ENCODE peak calls at places on chromosomes 7 and 10, in seven cellular contexts. P, W, G, H, M, I and N are unnamed samples.

GRCh38 chr10:26199841-26200240 is 16.7 kb upstream of the GAD2 start:
- DNase-seq in P (peak; percentile 38), W (no peak), G (no peak), H (peak; percentile 54), M (no peak), I (no peak), N (no peak)

GRCh38 chr7:81624021-81624630 is 145.7 kb downstream of the HGF start:
- DNase-seq in P (no peak), W (peak; percentile 62), G (no peak), H (no peak), M (no peak), I (no peak), N (no peak)

GRCh38 chr7:23369695-23370404 is 70.7 kb downstream of the MALSU1 start:
- DNase-seq in P (no peak), W (no peak), G (no peak), H (no peak), M (no peak), I (no peak), N (no peak)

GRCh38 chr10:130771491-130771890 is 540.0 kb downstream of the TCERG1L start:
- DNase-seq in P (no peak), W (no peak), G (no peak), H (no peak), M (no peak), I (no peak), N (peak; percentile 3)

GRCh38 chr10:80186364-80187012 is 18.8 kb downstream of the ANXA11 start:
- DNase-seq in P (no peak), W (no peak), G (no peak), H (no peak), M (no peak), I (no peak), N (no peak)

GRCh38 chr10:17859492-17860156 is 50.5 kb downstream of the MRC1 start:
- DNase-seq in P (no peak), W (no peak), G (no peak), H (no peak), M (no peak), I (no peak), N (no peak)

GRCh38 chr7:38052786-38053185 is 125.3 kb upstream of the STARD3NL start:
- DNase-seq in P (no peak), W (no peak), G (no peak), H (no peak), M (no peak), I (no peak), N (no peak)

GRCh38 chr7:80097756-80098155 is 36.9 kb upstream of the GNAI1 start:
- DNase-seq in P (no peak), W (peak; percentile 33), G (no peak), H (no peak), M (no peak), I (no peak), N (no peak)

GRCh38 chr10:47364366-47364765 is 16.2 kb downstream of the RBP3 start:
- DNase-seq in P (no peak), W (no peak), G (no peak), H (no peak), M (no peak), I (no peak), N (no peak)

GRCh38 chr7:18116661-18117060 is 89.0 kb upstream of the PRPS1L1 start:
- DNase-seq in P (no peak), W (no peak), G (no peak), H (no peak), M (no peak), I (no peak), N (no peak)

GRCh38 chr10:106540606-106541005 is 623.9 kb downstream of the SORCS1 start:
- DNase-seq in P (no peak), W (peak; percentile 78), G (no peak), H (no peak), M (no peak), I (no peak), N (no peak)

GRCh38 chr10:33703897-33704825 is 369.7 kb upstream of the NRP1 start:
- DNase-seq in P (no peak), W (peak; percentile 25), G (no peak), H (peak; percentile 12), M (no peak), I (no peak), N (no peak)

GRCh38 chr7:95011156-95011928 is 103.9 kb downstream of the PPP1R9A start:
- DNase-seq in P (no peak), W (peak; percentile 44), G (no peak), H (no peak), M (peak; percentile 41), I (no peak), N (no peak)

GRCh38 chr7:69399038-69399800 is 199.1 kb upstream of the AUTS2 start:
- DNase-seq in P (peak; percentile 13), W (peak; percentile 13), G (no peak), H (peak; percentile 69), M (no peak), I (peak; percentile 88), N (peak; percentile 91)

GRCh38 chr10:17428616-17429097 is 25.7 kb downstream of the ST8SIA6 start:
- DNase-seq in P (no peak), W (no peak), G (peak; percentile 80), H (no peak), M (no peak), I (no peak), N (no peak)

GRCh38 chr7:140136108-140136507 is 40.7 kb downstream of the KDM7A start:
- DNase-seq in P (no peak), W (no peak), G (no peak), H (no peak), M (no peak), I (no peak), N (no peak)

GRCh38 chr10:57098146-57098545 is 737.1 kb upstream of the ZWINT start:
- DNase-seq in P (peak; percentile 31), W (no peak), G (no peak), H (no peak), M (no peak), I (no peak), N (no peak)

GRCh38 chr10:82888809-82889455 is 1013.9 kb downstream of the NRG3 start:
- DNase-seq in P (no peak), W (no peak), G (no peak), H (peak; percentile 1), M (no peak), I (peak; percentile 31), N (no peak)

GRCh38 chr7:95608344-95609173 is 12.2 kb upstream of the PDK4 start:
- DNase-seq in P (peak; percentile 92), W (peak; percentile 100), G (no peak), H (peak; percentile 90), M (peak; percentile 84), I (peak; percentile 85), N (peak; percentile 91)

GRCh38 chr10:13346280-13346819 is 1.7 kb downstream of the SEPHS1 start:
- DNase-seq in P (no peak), W (peak; percentile 53), G (no peak), H (peak; percentile 36), M (no peak), I (peak; percentile 16), N (peak; percentile 42)

GRCh38 chr7:2516194-2516555 is 3.4 kb upstream of the LFNG start:
- DNase-seq in P (no peak), W (peak; percentile 30), G (no peak), H (no peak), M (no peak), I (no peak), N (no peak)

GRCh38 chr7:54833021-54833467 is 74.0 kb upstream of the SEC61G start:
- DNase-seq in P (no peak), W (no peak), G (no peak), H (no peak), M (no peak), I (no peak), N (no peak)

GRCh38 chr10:127129104-127129503 is 67.3 kb downstream of the INSYN2A start:
- DNase-seq in P (no peak), W (no peak), G (no peak), H (no peak), M (no peak), I (no peak), N (no peak)

GRCh38 chr10:29451946-29452345 is 163.1 kb downstream of the LYZL1 start:
- DNase-seq in P (no peak), W (no peak), G (no peak), H (no peak), M (no peak), I (no peak), N (no peak)

GRCh38 chr10:17353568-17353967 is 100.8 kb downstream of the ST8SIA6 start:
- DNase-seq in P (no peak), W (peak; percentile 4), G (no peak), H (no peak), M (no peak), I (no peak), N (no peak)

GRCh38 chr7:39709029-39709428 is 85.7 kb downstream of the RALA start:
- DNase-seq in P (no peak), W (no peak), G (no peak), H (no peak), M (no peak), I (no peak), N (no peak)

GRCh38 chr7:98771519-98772241 is 98.1 kb downstream of the TMEM130 start:
- DNase-seq in P (no peak), W (peak; percentile 25), G (no peak), H (peak; percentile 92), M (peak; percentile 54), I (no peak), N (peak; percentile 20)

GRCh38 chr7:49166441-49166840 is 242.1 kb downstream of the CDC14C start:
- DNase-seq in P (peak; percentile 47), W (peak; percentile 1), G (no peak), H (no peak), M (no peak), I (no peak), N (no peak)

GRCh38 chr10:49252313-49253034 is 46.5 kb upstream of the C10orf71 start:
- DNase-seq in P (no peak), W (no peak), G (no peak), H (no peak), M (no peak), I (no peak), N (no peak)

GRCh38 chr7:75815381-75816046 is 1.9 kb upstream of the CCL24 start:
- DNase-seq in P (no peak), W (no peak), G (no peak), H (no peak), M (no peak), I (no peak), N (no peak)

GRCh38 chr7:113371376-113372043 is 253.2 kb upstream of the SMIM30 start:
- DNase-seq in P (peak; percentile 6), W (peak; percentile 13), G (no peak), H (no peak), M (no peak), I (peak; percentile 12), N (peak; percentile 22)

GRCh38 chr7:150983893-150984368 is 5.8 kb upstream of the KCNH2 start:
- DNase-seq in P (peak; percentile 55), W (peak; percentile 53), G (peak; percentile 61), H (no peak), M (no peak), I (no peak), N (no peak)

GRCh38 chr7:141039366-141039765 is 24.6 kb upstream of the MRPS33 start:
- DNase-seq in P (no peak), W (no peak), G (no peak), H (no peak), M (no peak), I (no peak), N (no peak)

GRCh38 chr10:100370561-100370975 is 23.5 kb downstream of the SCD start:
- DNase-seq in P (peak; percentile 58), W (no peak), G (no peak), H (no peak), M (no peak), I (no peak), N (no peak)

GRCh38 chr10:16116404-16117304 is 256.3 kb upstream of the MINDY3 start:
- DNase-seq in P (peak; percentile 60), W (peak; percentile 28), G (no peak), H (peak; percentile 13), M (no peak), I (no peak), N (peak; percentile 26)

GRCh38 chr7:132942721-132943120 is 139.2 kb downstream of the CHCHD3 start:
- DNase-seq in P (no peak), W (no peak), G (no peak), H (no peak), M (no peak), I (no peak), N (no peak)

GRCh38 chr7:100655908-100656674 is at the start of gene ACTL6B:
- DNase-seq in P (peak; percentile 75), W (peak; percentile 39), G (peak; percentile 43), H (peak; percentile 90), M (no peak), I (peak; percentile 49), N (no peak)

GRCh38 chr10:22491931-22492615 is 146.8 kb downstream of the SPAG6 start:
- DNase-seq in P (no peak), W (no peak), G (peak; percentile 55), H (no peak), M (no peak), I (no peak), N (no peak)